ENCODE peak calls at places on chromosome 21, in nine cellular contexts. F is sigmoid colon, U is K562, R is adrenal gland, H is gastrocnemius medialis, J is Panc1, W is tibial artery, M is tibial nerve, Q is RWPE2. N is an unnamed sample.

GRCh38 chr21:37338671-37339526 is 27.7 kb upstream of the DYRK1A start:
- DNase-seq in F (peak; percentile 71), U (peak; percentile 84), R (peak; percentile 86), H (peak; percentile 92), J (peak; percentile 84), W (peak; percentile 69), M (no peak), Q (peak; percentile 88), N (peak; percentile 78)

GRCh38 chr21:21101911-21102310 is 103.7 kb downstream of the NCAM2 start:
- DNase-seq in F (no peak), U (peak; percentile 20), R (peak; percentile 56), H (no peak), J (no peak), W (no peak), M (no peak), Q (no peak), N (no peak)

GRCh38 chr21:17679002-17679600 is 66.4 kb upstream of the BTG3 start:
- DNase-seq in F (no peak), U (peak; percentile 54), R (no peak), H (no peak), J (peak; percentile 45), W (no peak), M (no peak), Q (no peak), N (no peak)

GRCh38 chr21:33070921-33071877 is 1.3 kb downstream of the OLIG1 start:
- DNase-seq in F (no peak), U (no peak), R (no peak), H (no peak), J (no peak), W (no peak), M (no peak), Q (no peak), N (no peak)

GRCh38 chr21:40433575-40433974 is 413.4 kb downstream of the DSCAM start:
- DNase-seq in F (no peak), U (no peak), R (no peak), H (no peak), J (no peak), W (no peak), M (no peak), Q (no peak), N (no peak)

GRCh38 chr21:39175154-39175553 is 8.1 kb downstream of the PSMG1 start:
- DNase-seq in F (no peak), U (no peak), R (no peak), H (no peak), J (no peak), W (no peak), M (no peak), Q (no peak), N (no peak)

GRCh38 chr21:19523731-19524130 is 1120.1 kb upstream of the TMPRSS15 start:
- DNase-seq in F (no peak), U (no peak), R (no peak), H (no peak), J (no peak), W (no peak), M (no peak), Q (no peak), N (no peak)

GRCh38 chr21:38596264-38597042 is 98.2 kb upstream of the ERG start:
- DNase-seq in F (no peak), U (no peak), R (no peak), H (no peak), J (no peak), W (no peak), M (no peak), Q (no peak), N (no peak)

GRCh38 chr21:39666681-39667315 is 54.1 kb downstream of the B3GALT5 start:
- DNase-seq in F (no peak), U (no peak), R (no peak), H (no peak), J (no peak), W (no peak), M (no peak), Q (no peak), N (no peak)

GRCh38 chr21:31720739-31721138 is 11.2 kb downstream of the SCAF4 start:
- DNase-seq in F (no peak), U (no peak), R (no peak), H (no peak), J (no peak), W (no peak), M (no peak), Q (no peak), N (no peak)

GRCh38 chr21:29238967-29239289 is 59.8 kb upstream of the BACH1 start:
- DNase-seq in F (no peak), U (peak; percentile 34), R (no peak), H (no peak), J (no peak), W (no peak), M (no peak), Q (no peak), N (no peak)

GRCh38 chr21:22762463-22762862 is 1764.3 kb downstream of the NCAM2 start:
- DNase-seq in F (no peak), U (no peak), R (no peak), H (no peak), J (no peak), W (no peak), M (no peak), Q (no peak), N (no peak)

GRCh38 chr21:40053007-40053406 is 185.8 kb downstream of the PCP4 start:
- DNase-seq in F (peak; percentile 90), U (no peak), R (peak; percentile 50), H (peak; percentile 27), J (no peak), W (peak; percentile 91), M (peak; percentile 26), Q (no peak), N (peak; percentile 60)

GRCh38 chr21:24367936-24368335 is 1239.3 kb downstream of the MRPL39 start:
- DNase-seq in F (no peak), U (no peak), R (no peak), H (no peak), J (no peak), W (no peak), M (no peak), Q (no peak), N (no peak)

GRCh38 chr21:38487906-38488639 is 10.2 kb downstream of the ERG start:
- DNase-seq in F (no peak), U (no peak), R (no peak), H (no peak), J (no peak), W (no peak), M (no peak), Q (no peak), N (no peak)

GRCh38 chr21:33783580-33783979 is 132.0 kb downstream of the ATP5PO start:
- DNase-seq in F (no peak), U (no peak), R (no peak), H (no peak), J (no peak), W (no peak), M (no peak), Q (no peak), N (no peak)

GRCh38 chr21:40757366-40757765 is 89.6 kb downstream of the DSCAM start:
- DNase-seq in F (no peak), U (no peak), R (no peak), H (no peak), J (no peak), W (no peak), M (no peak), Q (no peak), N (no peak)

GRCh38 chr21:17819878-17820232 is 699 bp upstream of the C21orf91 start:
- DNase-seq in F (no peak), U (peak; percentile 68), R (peak; percentile 69), H (no peak), J (no peak), W (no peak), M (peak; percentile 23), Q (no peak), N (no peak)

GRCh38 chr21:45381036-45381787 is 23.8 kb upstream of the COL18A1 start:
- DNase-seq in F (peak; percentile 56), U (no peak), R (peak; percentile 14), H (peak; percentile 9), J (no peak), W (no peak), M (no peak), Q (peak; percentile 47), N (peak; percentile 10)
- TF ChIP-seq CTCF in F (no peak), U (no peak), R (no peak), H (no peak), J (no peak), W (no peak), M (no peak), Q (no peak), N (no peak)

GRCh38 chr21:44548381-44548780 is 2.9 kb downstream of the KRTAP10-2 start:
- DNase-seq in F (no peak), U (no peak), R (no peak), H (no peak), J (no peak), W (no peak), M (no peak), Q (no peak), N (no peak)
- H3K27ac ChIP-seq in F (no peak overlapping the region), U (no peak overlapping the region), R (no peak overlapping the region), H (no peak overlapping the region), J (no peak overlapping the region), W (no peak overlapping the region), M (no peak overlapping the region), Q (no peak overlapping the region), N (no peak overlapping the region)

DNA sequence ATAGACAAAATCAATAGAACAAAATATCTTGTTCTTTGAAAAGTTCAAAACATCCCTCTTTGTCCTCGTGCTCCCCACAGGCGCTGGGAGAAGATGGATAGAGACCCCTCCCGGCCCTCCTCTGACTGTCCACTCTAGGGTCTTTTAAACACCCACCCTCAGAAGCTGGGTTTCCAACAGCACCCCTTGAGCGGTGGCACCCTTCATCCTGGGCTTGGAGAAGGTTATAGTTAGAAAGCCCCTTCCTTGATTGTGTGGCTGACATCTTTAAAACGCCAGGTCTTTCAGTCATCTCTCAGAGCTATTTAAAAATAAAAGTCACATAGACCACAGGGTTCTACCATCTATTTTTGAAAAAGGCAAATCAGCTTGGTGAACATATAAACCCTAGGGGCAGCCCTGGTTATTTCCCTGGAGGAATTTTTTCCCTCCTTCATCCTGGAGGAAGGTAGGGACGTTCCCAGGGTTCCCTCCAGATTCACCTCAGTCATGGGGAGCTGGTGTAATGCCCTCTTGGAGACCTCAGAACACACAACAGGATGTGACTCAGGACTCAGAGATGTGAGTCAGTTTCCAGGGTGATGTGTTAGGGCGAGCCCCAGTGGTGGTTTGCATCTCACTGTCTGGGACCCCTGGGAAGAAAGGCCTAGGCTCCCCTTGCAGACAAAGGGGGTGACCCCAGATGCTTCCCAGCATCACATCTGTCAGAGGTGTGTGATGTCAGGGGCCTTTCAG is 138.5 kb downstream of the CLIC6 start:
- DNase-seq in F (no peak), U (no peak), R (peak; percentile 35), H (peak; percentile 53), J (peak; percentile 80), W (no peak), M (no peak), Q (peak; percentile 88), N (no peak)
- H3K4me1 ChIP-seq in F (no peaks in the 10 kb centered on the region), U (no peaks in the 10 kb centered on the region), R (peaks cover 3% of the 10 kb centered on the region), H (peaks cover 31% of the 10 kb centered on the region), J (peaks cover 7% of the 10 kb centered on the region), W (peaks cover 21% of the 10 kb centered on the region), M (no peaks in the 10 kb centered on the region), Q (peaks cover 53% of the 10 kb centered on the region), N (peaks cover 28% of the 10 kb centered on the region)

DNA sequence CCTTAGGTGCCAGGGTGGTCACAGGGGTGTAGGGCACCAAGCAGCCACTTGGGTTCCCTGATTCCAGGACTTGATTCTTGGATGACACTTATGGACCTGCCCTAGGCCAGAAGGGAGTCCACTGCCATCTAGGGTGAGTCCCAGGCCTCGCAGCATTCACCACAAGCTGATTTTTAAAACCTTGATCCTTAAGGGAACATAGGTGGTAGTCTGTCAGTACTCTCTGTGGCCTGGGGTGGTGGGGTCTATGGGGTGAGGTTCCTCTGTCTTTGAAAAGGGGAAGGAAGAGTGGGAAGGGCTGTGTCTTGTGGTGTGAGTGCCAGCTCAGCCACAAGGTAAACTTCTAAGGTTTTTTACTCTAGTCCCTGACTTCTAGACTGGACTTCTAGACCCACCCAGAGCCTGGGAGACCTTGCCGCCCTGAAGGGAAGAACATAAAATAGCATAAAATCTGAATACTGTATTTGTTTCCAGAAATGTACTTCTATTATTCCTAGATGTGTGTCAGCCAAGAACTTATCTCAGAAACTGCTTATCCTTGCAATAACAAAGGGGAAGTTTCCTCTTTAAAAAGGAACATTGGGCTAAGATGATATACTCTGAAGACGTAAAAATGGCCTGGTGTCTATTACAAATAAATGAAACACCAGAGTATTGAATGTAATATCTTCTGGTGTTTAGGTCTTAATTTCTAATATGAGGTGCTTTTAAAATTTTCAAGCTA is 757.3 kb downstream of the LTN1 start:
- DNase-seq in F (peak; percentile 64), U (no peak), R (peak; percentile 31), H (peak; percentile 13), J (no peak), W (peak; percentile 66), M (no peak), Q (no peak), N (no peak)
- TF ChIP-seq CTCF in F (no peak), U (no peak), R (peak; percentile 3), H (peak; percentile 19), J (no peak), W (no peak), M (no peak), Q (peak; percentile 5), N (no peak)